ENCODE peak calls at places on chromosomes 5 and 9, in eight cellular contexts. One of them, this sample, is unnamed.

GRCh38 chr9:130311774-130312140 is 46.2 kb downstream of the HMCN2 start:
- DNase-seq in fibroblast of villous mesenchyme: no peak
- DNase-seq in cardiac muscle cell: no peak
- DNase-seq in astrocyte of the cerebellum: no peak
- DNase-seq in GM12865: no peak
- DNase-seq in OCI-LY7: no peak
- DNase-seq in heart left ventricle: peak
- DNase-seq in fibroblast of mammary gland: no peak
- DNase-seq in this sample: no peak

GRCh38 chr5:170225326-170226137 is 7.3 kb upstream of the C5orf58 start:
- DNase-seq in fibroblast of villous mesenchyme: peak
- DNase-seq in cardiac muscle cell: peak
- DNase-seq in astrocyte of the cerebellum: peak
- DNase-seq in heart left ventricle: peak
- DNase-seq in OCI-LY7: peak
- DNase-seq in fibroblast of mammary gland: peak
- DNase-seq in GM12865: peak
- DNase-seq in this sample: peak

GRCh38 chr9:136412912-136413420 is 2.5 kb downstream of the PMPCA start:
- DNase-seq in GM12865: no peak
- DNase-seq in heart left ventricle: peak
- DNase-seq in OCI-LY7: no peak
- DNase-seq in fibroblast of villous mesenchyme: no peak
- DNase-seq in cardiac muscle cell: no peak
- DNase-seq in astrocyte of the cerebellum: no peak
- DNase-seq in fibroblast of mammary gland: peak
- DNase-seq in this sample: no peak

GRCh38 chr5:97181856-97182545 is 1.0 kb downstream of the RIOK2 start:
- DNase-seq in OCI-LY7: no peak
- DNase-seq in cardiac muscle cell: no peak
- DNase-seq in fibroblast of villous mesenchyme: peak
- DNase-seq in fibroblast of mammary gland: peak
- DNase-seq in GM12865: no peak
- DNase-seq in heart left ventricle: no peak
- DNase-seq in astrocyte of the cerebellum: no peak
- DNase-seq in this sample: no peak

GRCh38 chr9:112074250-112075008 is 100.7 kb downstream of the SUSD1 start:
- DNase-seq in heart left ventricle: no peak
- DNase-seq in fibroblast of mammary gland: peak
- DNase-seq in cardiac muscle cell: peak
- DNase-seq in fibroblast of villous mesenchyme: peak
- DNase-seq in GM12865: peak
- DNase-seq in OCI-LY7: peak
- DNase-seq in astrocyte of the cerebellum: peak
- DNase-seq in this sample: no peak

GRCh38 chr5:107696071-107696470 is 25.3 kb upstream of the EFNA5 start:
- DNase-seq in fibroblast of villous mesenchyme: no peak
- DNase-seq in fibroblast of mammary gland: no peak
- DNase-seq in heart left ventricle: no peak
- DNase-seq in OCI-LY7: no peak
- DNase-seq in GM12865: no peak
- DNase-seq in cardiac muscle cell: no peak
- DNase-seq in astrocyte of the cerebellum: no peak
- DNase-seq in this sample: no peak

GRCh38 chr9:129317179-129318011 is 139.3 kb upstream of the IER5L start:
- DNase-seq in GM12865: peak
- DNase-seq in OCI-LY7: peak
- DNase-seq in cardiac muscle cell: peak
- DNase-seq in fibroblast of villous mesenchyme: no peak
- DNase-seq in heart left ventricle: no peak
- DNase-seq in fibroblast of mammary gland: peak
- DNase-seq in astrocyte of the cerebellum: no peak
- DNase-seq in this sample: no peak

GRCh38 chr9:132160802-132161742 is 786 bp upstream of the NTNG2 start:
- DNase-seq in fibroblast of mammary gland: peak
- DNase-seq in heart left ventricle: peak
- DNase-seq in astrocyte of the cerebellum: peak
- DNase-seq in cardiac muscle cell: no peak
- DNase-seq in OCI-LY7: peak
- DNase-seq in GM12865: peak
- DNase-seq in fibroblast of villous mesenchyme: peak
- DNase-seq in this sample: peak

GRCh38 chr5:82004511-82004910 is 32.7 kb downstream of the ATG10 start:
- DNase-seq in astrocyte of the cerebellum: no peak
- DNase-seq in cardiac muscle cell: no peak
- DNase-seq in OCI-LY7: no peak
- DNase-seq in heart left ventricle: no peak
- DNase-seq in GM12865: no peak
- DNase-seq in fibroblast of villous mesenchyme: peak
- DNase-seq in fibroblast of mammary gland: peak
- DNase-seq in this sample: no peak

GRCh38 chr9:116175616-116176015 is 22.0 kb downstream of the PAPPA start:
- DNase-seq in fibroblast of mammary gland: peak
- DNase-seq in OCI-LY7: no peak
- DNase-seq in cardiac muscle cell: no peak
- DNase-seq in fibroblast of villous mesenchyme: peak
- DNase-seq in heart left ventricle: no peak
- DNase-seq in GM12865: no peak
- DNase-seq in astrocyte of the cerebellum: no peak
- DNase-seq in this sample: no peak

GRCh38 chr5:23820764-23821471 is 313.5 kb downstream of the PRDM9 start:
- DNase-seq in fibroblast of villous mesenchyme: peak
- DNase-seq in heart left ventricle: no peak
- DNase-seq in GM12865: peak
- DNase-seq in fibroblast of mammary gland: peak
- DNase-seq in cardiac muscle cell: peak
- DNase-seq in astrocyte of the cerebellum: no peak
- DNase-seq in OCI-LY7: peak
- DNase-seq in this sample: no peak

GRCh38 chr5:80565330-80565729 is 4.8 kb downstream of the ANKRD34B start:
- DNase-seq in GM12865: no peak
- DNase-seq in cardiac muscle cell: no peak
- DNase-seq in heart left ventricle: no peak
- DNase-seq in astrocyte of the cerebellum: no peak
- DNase-seq in OCI-LY7: no peak
- DNase-seq in fibroblast of mammary gland: no peak
- DNase-seq in fibroblast of villous mesenchyme: no peak
- DNase-seq in this sample: no peak

GRCh38 chr5:170570492-170570891 is 66.7 kb downstream of the KCNIP1 start:
- DNase-seq in OCI-LY7: no peak
- DNase-seq in fibroblast of villous mesenchyme: no peak
- DNase-seq in astrocyte of the cerebellum: no peak
- DNase-seq in fibroblast of mammary gland: no peak
- DNase-seq in GM12865: no peak
- DNase-seq in cardiac muscle cell: no peak
- DNase-seq in heart left ventricle: no peak
- DNase-seq in this sample: no peak

GRCh38 chr5:39148983-39149534 is 70.3 kb downstream of the FYB1 start:
- DNase-seq in GM12865: peak
- DNase-seq in cardiac muscle cell: no peak
- DNase-seq in fibroblast of villous mesenchyme: peak
- DNase-seq in astrocyte of the cerebellum: peak
- DNase-seq in fibroblast of mammary gland: peak
- DNase-seq in heart left ventricle: no peak
- DNase-seq in OCI-LY7: no peak
- DNase-seq in this sample: peak

GRCh38 chr5:106415541-106415940 is 1255.2 kb downstream of the EFNA5 start:
- DNase-seq in astrocyte of the cerebellum: peak
- DNase-seq in cardiac muscle cell: no peak
- DNase-seq in heart left ventricle: no peak
- DNase-seq in fibroblast of villous mesenchyme: peak
- DNase-seq in GM12865: no peak
- DNase-seq in OCI-LY7: no peak
- DNase-seq in fibroblast of mammary gland: peak
- DNase-seq in this sample: no peak

GRCh38 chr5:57435701-57436134 is 46.9 kb downstream of the ACTBL2 start:
- DNase-seq in fibroblast of mammary gland: peak
- DNase-seq in OCI-LY7: no peak
- DNase-seq in fibroblast of villous mesenchyme: peak
- DNase-seq in cardiac muscle cell: no peak
- DNase-seq in astrocyte of the cerebellum: peak
- DNase-seq in GM12865: no peak
- DNase-seq in heart left ventricle: no peak
- DNase-seq in this sample: no peak

GRCh38 chr5:1437452-1437851 is 7.8 kb downstream of the SLC6A3 start:
- DNase-seq in cardiac muscle cell: no peak
- DNase-seq in fibroblast of mammary gland: peak
- DNase-seq in fibroblast of villous mesenchyme: peak
- DNase-seq in astrocyte of the cerebellum: no peak
- DNase-seq in heart left ventricle: no peak
- DNase-seq in OCI-LY7: no peak
- DNase-seq in GM12865: no peak
- DNase-seq in this sample: no peak

GRCh38 chr5:92421937-92422336 is 1038.8 kb upstream of the ARRDC3 start:
- DNase-seq in fibroblast of mammary gland: peak
- DNase-seq in OCI-LY7: peak
- DNase-seq in astrocyte of the cerebellum: no peak
- DNase-seq in fibroblast of villous mesenchyme: no peak
- DNase-seq in heart left ventricle: no peak
- DNase-seq in cardiac muscle cell: no peak
- DNase-seq in GM12865: no peak
- DNase-seq in this sample: no peak

GRCh38 chr9:127612993-127613954 is 1.2 kb downstream of the STXBP1 start:
- DNase-seq in cardiac muscle cell: peak
- DNase-seq in astrocyte of the cerebellum: no peak
- DNase-seq in fibroblast of mammary gland: peak
- DNase-seq in heart left ventricle: peak
- DNase-seq in fibroblast of villous mesenchyme: peak
- DNase-seq in GM12865: no peak
- DNase-seq in OCI-LY7: no peak
- DNase-seq in this sample: no peak

GRCh38 chr5:136781464-136781863 is 416.1 kb upstream of the TRPC7 start:
- DNase-seq in heart left ventricle: no peak
- DNase-seq in fibroblast of villous mesenchyme: peak
- DNase-seq in OCI-LY7: no peak
- DNase-seq in GM12865: no peak
- DNase-seq in fibroblast of mammary gland: peak
- DNase-seq in astrocyte of the cerebellum: peak
- DNase-seq in cardiac muscle cell: no peak
- DNase-seq in this sample: no peak

GRCh38 chr9:93129286-93129685 is 4.8 kb downstream of the NINJ1 start:
- DNase-seq in cardiac muscle cell: no peak
- DNase-seq in heart left ventricle: peak
- DNase-seq in fibroblast of villous mesenchyme: peak
- DNase-seq in OCI-LY7: no peak
- DNase-seq in astrocyte of the cerebellum: no peak
- DNase-seq in GM12865: no peak
- DNase-seq in fibroblast of mammary gland: no peak
- DNase-seq in this sample: no peak

GRCh38 chr5:99900302-99900811 is 634.8 kb upstream of the FAM174A start:
- DNase-seq in fibroblast of villous mesenchyme: peak
- DNase-seq in fibroblast of mammary gland: peak
- DNase-seq in GM12865: no peak
- DNase-seq in OCI-LY7: no peak
- DNase-seq in cardiac muscle cell: no peak
- DNase-seq in astrocyte of the cerebellum: peak
- DNase-seq in heart left ventricle: no peak
- DNase-seq in this sample: no peak

GRCh38 chr5:97149689-97150088 is 7.3 kb upstream of the LIX1 start:
- DNase-seq in fibroblast of mammary gland: no peak
- DNase-seq in heart left ventricle: no peak
- DNase-seq in GM12865: no peak
- DNase-seq in astrocyte of the cerebellum: no peak
- DNase-seq in OCI-LY7: no peak
- DNase-seq in fibroblast of villous mesenchyme: no peak
- DNase-seq in cardiac muscle cell: no peak
- DNase-seq in this sample: no peak

GRCh38 chr5:73312146-73312871 is 136.3 kb downstream of the FOXD1 start:
- DNase-seq in OCI-LY7: peak
- DNase-seq in astrocyte of the cerebellum: peak
- DNase-seq in fibroblast of villous mesenchyme: peak
- DNase-seq in heart left ventricle: no peak
- DNase-seq in fibroblast of mammary gland: peak
- DNase-seq in cardiac muscle cell: no peak
- DNase-seq in GM12865: peak
- DNase-seq in this sample: no peak

GRCh38 chr5:150309101-150309897 is 6.6 kb upstream of the ARSI start:
- DNase-seq in fibroblast of mammary gland: no peak
- DNase-seq in GM12865: peak
- DNase-seq in OCI-LY7: peak
- DNase-seq in fibroblast of villous mesenchyme: no peak
- DNase-seq in astrocyte of the cerebellum: no peak
- DNase-seq in heart left ventricle: no peak
- DNase-seq in cardiac muscle cell: no peak
- DNase-seq in this sample: no peak

GRCh38 chr9:26537211-26537610 is 355.4 kb downstream of the CAAP1 start:
- DNase-seq in fibroblast of mammary gland: no peak
- DNase-seq in heart left ventricle: no peak
- DNase-seq in cardiac muscle cell: no peak
- DNase-seq in fibroblast of villous mesenchyme: no peak
- DNase-seq in GM12865: no peak
- DNase-seq in astrocyte of the cerebellum: no peak
- DNase-seq in OCI-LY7: no peak
- DNase-seq in this sample: no peak

GRCh38 chr5:35117960-35118359 is 70.2 kb upstream of the AGXT2 start:
- DNase-seq in fibroblast of mammary gland: peak
- DNase-seq in cardiac muscle cell: no peak
- DNase-seq in fibroblast of villous mesenchyme: peak
- DNase-seq in OCI-LY7: no peak
- DNase-seq in GM12865: peak
- DNase-seq in heart left ventricle: no peak
- DNase-seq in astrocyte of the cerebellum: no peak
- DNase-seq in this sample: peak

GRCh38 chr9:105305834-105306233 is 61.4 kb downstream of the SLC44A1 start:
- DNase-seq in OCI-LY7: no peak
- DNase-seq in cardiac muscle cell: no peak
- DNase-seq in heart left ventricle: no peak
- DNase-seq in GM12865: no peak
- DNase-seq in fibroblast of villous mesenchyme: no peak
- DNase-seq in fibroblast of mammary gland: no peak
- DNase-seq in astrocyte of the cerebellum: no peak
- DNase-seq in this sample: no peak
- TF ChIP-seq CTCF in OCI-LY7: no peak
- TF ChIP-seq CTCF in cardiac muscle cell: no peak
- TF ChIP-seq CTCF in heart left ventricle: no peak
- TF ChIP-seq CTCF in GM12865: no peak
- TF ChIP-seq CTCF in fibroblast of villous mesenchyme: no peak
- TF ChIP-seq CTCF in fibroblast of mammary gland: no peak
- TF ChIP-seq CTCF in astrocyte of the cerebellum: no peak
- TF ChIP-seq CTCF in this sample: no peak

GRCh38 chr9:134135343-134136116 is at the start of gene WDR5:
- DNase-seq in fibroblast of villous mesenchyme: peak
- DNase-seq in cardiac muscle cell: peak
- DNase-seq in GM12865: peak
- DNase-seq in OCI-LY7: peak
- DNase-seq in astrocyte of the cerebellum: peak
- DNase-seq in heart left ventricle: peak
- DNase-seq in fibroblast of mammary gland: peak
- DNase-seq in this sample: peak
- TF ChIP-seq CTCF in fibroblast of villous mesenchyme: peak
- TF ChIP-seq CTCF in cardiac muscle cell: peak
- TF ChIP-seq CTCF in GM12865: no peak
- TF ChIP-seq CTCF in OCI-LY7: peak
- TF ChIP-seq CTCF in astrocyte of the cerebellum: peak
- TF ChIP-seq CTCF in heart left ventricle: peak
- TF ChIP-seq CTCF in fibroblast of mammary gland: no peak
- TF ChIP-seq CTCF in this sample: peak

GRCh38 chr9:71446499-71447411 is 321.6 kb downstream of the CEMIP2 start:
- DNase-seq in fibroblast of mammary gland: peak
- DNase-seq in fibroblast of villous mesenchyme: peak
- DNase-seq in GM12865: peak
- DNase-seq in heart left ventricle: peak
- DNase-seq in OCI-LY7: no peak
- DNase-seq in cardiac muscle cell: peak
- DNase-seq in astrocyte of the cerebellum: peak
- DNase-seq in this sample: peak
- TF ChIP-seq CTCF in fibroblast of mammary gland: no peak
- TF ChIP-seq CTCF in fibroblast of villous mesenchyme: no peak
- TF ChIP-seq CTCF in GM12865: peak
- TF ChIP-seq CTCF in heart left ventricle: no peak
- TF ChIP-seq CTCF in OCI-LY7: no peak
- TF ChIP-seq CTCF in cardiac muscle cell: peak
- TF ChIP-seq CTCF in astrocyte of the cerebellum: no peak
- TF ChIP-seq CTCF in this sample: no peak

GRCh38 chr5:37043693-37044092 is 167.1 kb downstream of the NIPBL start:
- DNase-seq in cardiac muscle cell: no peak
- DNase-seq in OCI-LY7: peak
- DNase-seq in astrocyte of the cerebellum: no peak
- DNase-seq in heart left ventricle: no peak
- DNase-seq in fibroblast of villous mesenchyme: no peak
- DNase-seq in fibroblast of mammary gland: no peak
- DNase-seq in GM12865: peak
- DNase-seq in this sample: no peak
- TF ChIP-seq CTCF in cardiac muscle cell: peak
- TF ChIP-seq CTCF in OCI-LY7: peak
- TF ChIP-seq CTCF in astrocyte of the cerebellum: no peak
- TF ChIP-seq CTCF in heart left ventricle: no peak
- TF ChIP-seq CTCF in fibroblast of villous mesenchyme: peak
- TF ChIP-seq CTCF in fibroblast of mammary gland: no peak
- TF ChIP-seq CTCF in GM12865: peak
- TF ChIP-seq CTCF in this sample: peak